ENCODE peak calls at places on chromosome 4, in four cellular contexts. O is left ventricle myocardium inferior; L is gastrocnemius medialis; D is activated CD4-positive, alpha-beta T cell treated with anti-CD3 and anti-CD28 coated beads, Interleukin-2, amount 50 U/mL, for 48 hours. U is an unnamed sample.

GRCh38 chr4:2354760-2355159 is 63.7 kb downstream of the ZFYVE28 start:
- DNase-seq in O (no peak), L (no peak), D (no peak), U (no peak)

GRCh38 chr4:22515145-22515887 is 550 bp downstream of the ADGRA3 start:
- DNase-seq in O (peak), L (peak), D (peak), U (no peak)

GRCh38 chr4:7971881-7972500 is 32.3 kb upstream of the AFAP1 start:
- DNase-seq in O (no peak), L (no peak), D (peak), U (no peak)

GRCh38 chr4:113325876-113326615 is 276.6 kb downstream of the ANK2 start:
- DNase-seq in O (no peak), L (no peak), D (peak), U (no peak)

GRCh38 chr4:56728512-56728911 is 47.4 kb upstream of the HOPX start:
- DNase-seq in O (peak), L (peak), D (no peak), U (no peak)

GRCh38 chr4:156374894-156375293 is 421.2 kb upstream of the CTSO start:
- DNase-seq in O (no peak), L (no peak), D (no peak), U (no peak)

GRCh38 chr4:120304801-120305200 is 238.2 kb upstream of the MAD2L1 start:
- DNase-seq in O (no peak), L (no peak), D (no peak), U (no peak)

GRCh38 chr4:110071466-110071865 is 126.9 kb downstream of the ELOVL6 start:
- DNase-seq in O (no peak), L (no peak), D (no peak), U (no peak)

GRCh38 chr4:127055349-127055748 is 577.4 kb upstream of the INTU start:
- DNase-seq in O (no peak), L (no peak), D (no peak), U (no peak)

GRCh38 chr4:173189117-173189693 is 20.6 kb downstream of the GALNT7 start:
- DNase-seq in O (no peak), L (no peak), D (no peak), U (no peak)

GRCh38 chr4:102640669-102641068 is 120.1 kb downstream of the MANBA start:
- DNase-seq in O (no peak), L (no peak), D (no peak), U (no peak)

GRCh38 chr4:612052-612748 is 13.2 kb upstream of the PDE6B start:
- DNase-seq in O (peak), L (no peak), D (no peak), U (no peak)

GRCh38 chr4:84050014-84050413 is 449.1 kb downstream of the NKX6-1 start:
- DNase-seq in O (no peak), L (no peak), D (no peak), U (no peak)

GRCh38 chr4:57199267-57199666 is 89.1 kb upstream of the IGFBP7 start:
- DNase-seq in O (no peak), L (no peak), D (no peak), U (no peak)

GRCh38 chr4:7051905-7052304 is 8.7 kb downstream of the TADA2B start:
- DNase-seq in O (no peak), L (no peak), D (no peak), U (no peak)

GRCh38 chr4:10587697-10588096 is 96.9 kb downstream of the CLNK start:
- DNase-seq in O (no peak), L (no peak), D (no peak), U (peak)

GRCh38 chr4:151524610-151525009 is 115.6 kb downstream of the FHIP1A start:
- DNase-seq in O (no peak), L (no peak), D (no peak), U (no peak)

GRCh38 chr4:169664615-169665014 is 44.2 kb downstream of the CLCN3 start:
- DNase-seq in O (no peak), L (no peak), D (no peak), U (no peak)

GRCh38 chr4:664713-665231 is 9.3 kb downstream of the ATP5ME start:
- DNase-seq in O (no peak), L (peak), D (no peak), U (no peak)

GRCh38 chr4:16083217-16084191 is at the start of gene PROM1:
- DNase-seq in O (peak), L (no peak), D (no peak), U (no peak)

GRCh38 chr4:10577018-10577417 is 107.5 kb downstream of the CLNK start:
- DNase-seq in O (no peak), L (no peak), D (no peak), U (no peak)

GRCh38 chr4:95572304-95572991 is 23.7 kb upstream of the UNC5C start:
- DNase-seq in O (peak), L (no peak), D (no peak), U (no peak)